ENCODE peak calls at places on chromosomes 11 and 22, in seven cellular contexts. S is AG09309; X is activated naive CD8-positive, alpha-beta T cell treated with anti-CD3 and anti-CD28 coated beads, Interleukin-2, amount 50 U/mL, for 24 hours; N is activated T-helper 1 cell treated with anti-CD3 and anti-CD28 coated beads, Interleukin-2, amount 50 U/mL, for 16 hours; V is Daoy; W is AG20443; Y is BJ. C is an unnamed sample.
A peak's percentile ranks its signal among the peaks of the same experiment; 100 is the strongest.

GRCh38 chr22:24290459-24290858 is 19.8 kb downstream of the SPECC1L start:
- DNase-seq in Y (no peak), N (no peak), V (no peak), X (no peak), S (no peak), W (peak; percentile 32), C (peak; percentile 51)

GRCh38 chr11:63547076-63547475 is 10.5 kb downstream of the PLAAT4 start:
- DNase-seq in X (no peak), S (no peak), W (peak; percentile 4), N (no peak), Y (no peak), V (no peak), C (no peak)

GRCh38 chr11:117774553-117774952 is 22.5 kb downstream of the DSCAML1 start:
- DNase-seq in S (no peak), W (no peak), N (no peak), X (no peak), V (no peak), Y (no peak), C (no peak)

GRCh38 chr22:19151329-19152191 is 1.5 kb upstream of the GSC2 start:
- DNase-seq in S (no peak), V (no peak), W (no peak), N (no peak), Y (no peak), X (no peak), C (no peak)

GRCh38 chr11:132186699-132187098 is 816.3 kb downstream of the NTM start:
- DNase-seq in V (no peak), N (no peak), Y (no peak), W (no peak), X (no peak), S (no peak), C (no peak)

GRCh38 chr22:31897842-31898241 is 46.5 kb upstream of the YWHAH start:
- DNase-seq in N (no peak), Y (no peak), S (no peak), W (peak; percentile 48), V (no peak), X (no peak), C (peak; percentile 35)

GRCh38 chr11:46242462-46242960 is 35.0 kb upstream of the CREB3L1 start:
- DNase-seq in N (no peak), X (no peak), Y (no peak), S (no peak), W (no peak), V (no peak), C (peak; percentile 27)

GRCh38 chr11:78802058-78802633 is 227.5 kb upstream of the NARS2 start:
- DNase-seq in N (no peak), X (no peak), S (no peak), W (peak; percentile 26), V (no peak), Y (no peak), C (peak; percentile 68)

GRCh38 chr11:65593518-65594414 is 1.8 kb downstream of the KCNK7 start:
- DNase-seq in V (peak; percentile 46), W (peak; percentile 61), S (no peak), Y (no peak), X (peak; percentile 63), N (no peak), C (no peak)

GRCh38 chr11:69985654-69986420 is 92.3 kb upstream of the ANO1 start:
- DNase-seq in N (no peak), S (no peak), V (no peak), W (no peak), X (no peak), Y (no peak), C (no peak)

GRCh38 chr11:67266424-67267187 is at the start of gene GRK2:
- DNase-seq in S (no peak), N (no peak), Y (no peak), X (no peak), V (peak; percentile 70), W (peak; percentile 77), C (no peak)

GRCh38 chr11:47093541-47093940 is 83.1 kb downstream of the ARFGAP2 start:
- DNase-seq in X (no peak), N (no peak), V (no peak), W (no peak), Y (no peak), S (no peak), C (no peak)

C was measured in fibroblast of the aortic adventitia.